ENCODE peak calls at places on chromosomes 4 and X, in five cellular contexts. X is A172; L is posterior cingulate gyrus; C is tibial artery; D is stimulated activated CD4-positive, alpha-beta T cell treated with anti-CD3 and anti-CD28 coated beads, Interleukin-15, amount 100 ng/mL, for 24 hours. M is an unnamed sample.

GRCh38 chrX:47176101-47176740 is 17.4 kb upstream of the UBA1 start:
- DNase-seq in X (no peak), L (no peak), C (no peak), D (no peak), M (peak)

GRCh38 chrX:106608016-106608415 is 3.8 kb upstream of the RADX start:
- DNase-seq in X (no peak), L (no peak), C (no peak), D (no peak), M (peak)

GRCh38 chr4:163587867-163588266 is 93.4 kb downstream of the TMA16 start:
- DNase-seq in X (peak), L (no peak), C (no peak), D (no peak), M (no peak)

GRCh38 chrX:17608898-17609297 is 128.4 kb upstream of the SCML1 start:
- DNase-seq in X (no peak), L (no peak), C (no peak), D (no peak), M (no peak)

GRCh38 chr4:19913670-19914069 is 338.0 kb upstream of the SLIT2 start:
- DNase-seq in X (no peak), L (no peak), C (no peak), D (no peak), M (no peak)

GRCh38 chrX:133307637-133308485 is 89.7 kb upstream of the TFDP3 start:
- DNase-seq in X (no peak), L (no peak), C (peak), D (no peak), M (peak)

GRCh38 chr4:73222466-73223257 is 35.9 kb downstream of the ANKRD17 start:
- DNase-seq in X (peak), L (peak), C (peak), D (peak), M (peak)

GRCh38 chrX:47581731-47582647 is at the start of gene TIMP1:
- DNase-seq in X (peak), L (peak), C (peak), D (peak), M (peak)

GRCh38 chr4:108170729-108171540 is 2.2 kb upstream of the LEF1 start:
- DNase-seq in X (no peak), L (no peak), C (no peak), D (no peak), M (no peak)

GRCh38 chr4:14000091-14000814 is 372.7 kb upstream of the BOD1L1 start:
- DNase-seq in X (no peak), L (no peak), C (no peak), D (no peak), M (no peak)

GRCh38 chrX:65586491-65586890 is 51.9 kb upstream of the LAS1L start:
- DNase-seq in X (peak), L (no peak), C (no peak), D (no peak), M (no peak)

GRCh38 chrX:154710309-154710708 is 40.6 kb downstream of the GAB3 start:
- DNase-seq in X (no peak), L (no peak), C (no peak), D (no peak), M (no peak)

GRCh38 chr4:54658321-54659093 is 750 bp downstream of the KIT start:
- DNase-seq in X (peak), L (peak), C (peak), D (peak), M (peak)

GRCh38 chr4:53349201-53349600 is 16.7 kb downstream of the SCFD2 start:
- DNase-seq in X (no peak), L (no peak), C (no peak), D (no peak), M (no peak)

GRCh38 chr4:118345813-118346212 is 7.0 kb downstream of the PRSS12 start:
- DNase-seq in X (no peak), L (no peak), C (no peak), D (no peak), M (no peak)

GRCh38 chr4:136748165-136748564 is 784.1 kb downstream of the PCDH18 start:
- DNase-seq in X (no peak), L (no peak), C (no peak), D (no peak), M (no peak)

GRCh38 chr4:4599886-4600285 is 58.0 kb upstream of the STX18 start:
- DNase-seq in X (no peak), L (no peak), C (no peak), D (no peak), M (no peak)

GRCh38 chrX:143994206-143994605 is 110.3 kb downstream of the UBE2NL start:
- DNase-seq in X (no peak), L (no peak), C (no peak), D (no peak), M (no peak)

GRCh38 chrX:24996096-24996709 is 19.6 kb downstream of the ARX start:
- DNase-seq in X (no peak), L (no peak), C (no peak), D (no peak), M (no peak)

GRCh38 chr4:41280010-41280409 is 23.3 kb downstream of the UCHL1 start:
- DNase-seq in X (no peak), L (no peak), C (no peak), D (no peak), M (no peak)

GRCh38 chrX:51837926-51838325 is 55.5 kb upstream of the MAGED1 start:
- DNase-seq in X (no peak), L (peak), C (peak), D (no peak), M (no peak)

GRCh38 chr4:168693750-168694470 is 197.1 kb downstream of the PALLD start:
- DNase-seq in X (no peak), L (no peak), C (no peak), D (no peak), M (no peak)

GRCh38 chrX:109352121-109352556 is 129.7 kb downstream of the GUCY2F start:
- DNase-seq in X (no peak), L (no peak), C (no peak), D (no peak), M (no peak)

GRCh38 chrX:25524150-25524549 is 508.4 kb upstream of the ARX start:
- DNase-seq in X (peak), L (no peak), C (no peak), D (no peak), M (no peak)

GRCh38 chr4:168713193-168713592 is 216.3 kb downstream of the PALLD start:
- DNase-seq in X (no peak), L (no peak), C (no peak), D (no peak), M (no peak)

GRCh38 chr4:56183344-56183959 is 203.8 kb downstream of the AASDH start:
- DNase-seq in X (no peak), L (no peak), C (no peak), D (no peak), M (no peak)

GRCh38 chr4:128600996-128601857 is 208.3 kb upstream of the JADE1 start:
- DNase-seq in X (peak), L (no peak), C (peak), D (no peak), M (peak)

GRCh38 chrX:32530802-32531403 is 680.4 kb downstream of the DMD start:
- DNase-seq in X (peak), L (no peak), C (no peak), D (peak), M (no peak)

M was measured in islet precursor cell.